ENCODE peak calls at places on chromosomes 6 and 20, in eight cellular contexts. C is Panc1, W is fibroblast of lung, J is right atrium auricular region, E is left lung, N is K562, X is HCT116, P is omental fat pad. K is an unnamed sample.

GRCh38 chr6:2021713-2022125 is 223.7 kb downstream of the GMDS start:
- DNase-seq in P (peak; percentile 25), E (no peak), W (peak; percentile 77), C (no peak), X (no peak), N (no peak), J (peak; percentile 76), K (no peak)

GRCh38 chr20:11502051-11502450 is 415.6 kb upstream of the BTBD3 start:
- DNase-seq in X (no peak), J (no peak), P (no peak), C (no peak), N (no peak), W (peak; percentile 82), E (no peak), K (no peak)

GRCh38 chr6:83055366-83055964 is 10.2 kb downstream of the UBE3D start:
- DNase-seq in J (no peak), X (peak; percentile 8), E (no peak), P (no peak), C (no peak), N (peak; percentile 59), W (peak; percentile 19), K (no peak)

GRCh38 chr6:18099501-18099900 is 23.0 kb downstream of the NHLRC1 start:
- DNase-seq in C (no peak), E (no peak), J (no peak), W (peak; percentile 38), P (no peak), N (no peak), X (no peak), K (no peak)

GRCh38 chr6:105326216-105326615 is 76.7 kb downstream of the PREP start:
- DNase-seq in W (peak; percentile 90), P (no peak), C (no peak), J (no peak), E (no peak), N (no peak), X (peak; percentile 56), K (no peak)

GRCh38 chr6:77072694-77073409 is 390.4 kb downstream of the HTR1B start:
- DNase-seq in C (no peak), X (no peak), N (no peak), J (no peak), W (no peak), E (no peak), P (no peak), K (no peak)

GRCh38 chr6:41786451-41787218 is 859 bp upstream of the TOMM6 start:
- DNase-seq in W (peak; percentile 72), N (peak; percentile 96), C (no peak), X (peak; percentile 23), E (peak; percentile 99), J (peak; percentile 86), P (peak; percentile 65), K (peak; percentile 81)

GRCh38 chr6:41557305-41557704 is 11.1 kb downstream of the FOXP4 start:
- DNase-seq in P (no peak), W (no peak), X (no peak), J (no peak), C (no peak), N (no peak), E (no peak), K (no peak)

GRCh38 chr20:63097336-63097831 is 90.6 kb upstream of the BHLHE23 start:
- DNase-seq in W (no peak), P (no peak), N (no peak), C (no peak), J (no peak), X (no peak), E (peak; percentile 64), K (peak; percentile 21)

GRCh38 chr6:6942826-6943225 is 164.9 kb upstream of the RREB1 start:
- DNase-seq in W (peak; percentile 72), J (no peak), N (no peak), C (no peak), X (no peak), E (peak; percentile 86), P (no peak), K (peak; percentile 63)

GRCh38 chr6:12271594-12271993 is 18.6 kb upstream of the EDN1 start:
- DNase-seq in X (no peak), C (no peak), E (no peak), P (no peak), N (no peak), J (no peak), W (no peak), K (no peak)

DNA sequence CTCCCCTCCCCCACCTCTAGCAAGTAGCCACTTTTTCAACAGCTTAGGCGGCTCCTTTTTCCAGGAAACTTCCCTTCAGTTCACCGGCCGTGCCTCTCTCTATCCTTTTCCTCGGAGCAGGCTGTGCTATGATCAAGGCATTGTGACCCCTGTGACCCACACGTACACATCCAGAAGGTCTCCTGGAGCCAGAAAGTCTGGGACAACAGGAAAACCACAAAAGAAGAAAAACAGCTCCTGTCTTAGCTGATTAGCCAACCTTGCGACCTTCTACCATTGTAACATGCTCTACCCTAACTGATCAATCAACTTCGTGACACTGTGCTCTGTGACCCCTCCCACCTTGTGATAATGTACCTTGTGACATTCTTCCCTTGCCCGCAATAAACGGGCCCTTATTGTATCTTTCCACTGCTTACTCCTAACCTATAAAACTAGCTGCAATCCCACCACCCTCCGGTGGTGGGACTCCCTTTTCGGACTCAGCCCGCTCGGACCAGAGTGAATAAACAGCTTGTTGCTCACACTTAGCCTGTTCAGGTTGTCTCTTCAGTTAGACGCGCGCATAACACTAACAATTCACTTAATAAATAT is 24.2 kb downstream of the ZNF311 start:
- DNase-seq in E (no peak), P (no peak), W (peak; percentile 79), N (peak; percentile 98), X (peak; percentile 80), J (peak; percentile 69), C (no peak), K (no peak)
- TF ChIP-seq CTCF in E (no peak), P (no peak), W (peak; percentile 56), N (peak; percentile 64), X (no peak), J (peak; percentile 47), C (peak; percentile 57), K (peak; percentile 28)

DNA sequence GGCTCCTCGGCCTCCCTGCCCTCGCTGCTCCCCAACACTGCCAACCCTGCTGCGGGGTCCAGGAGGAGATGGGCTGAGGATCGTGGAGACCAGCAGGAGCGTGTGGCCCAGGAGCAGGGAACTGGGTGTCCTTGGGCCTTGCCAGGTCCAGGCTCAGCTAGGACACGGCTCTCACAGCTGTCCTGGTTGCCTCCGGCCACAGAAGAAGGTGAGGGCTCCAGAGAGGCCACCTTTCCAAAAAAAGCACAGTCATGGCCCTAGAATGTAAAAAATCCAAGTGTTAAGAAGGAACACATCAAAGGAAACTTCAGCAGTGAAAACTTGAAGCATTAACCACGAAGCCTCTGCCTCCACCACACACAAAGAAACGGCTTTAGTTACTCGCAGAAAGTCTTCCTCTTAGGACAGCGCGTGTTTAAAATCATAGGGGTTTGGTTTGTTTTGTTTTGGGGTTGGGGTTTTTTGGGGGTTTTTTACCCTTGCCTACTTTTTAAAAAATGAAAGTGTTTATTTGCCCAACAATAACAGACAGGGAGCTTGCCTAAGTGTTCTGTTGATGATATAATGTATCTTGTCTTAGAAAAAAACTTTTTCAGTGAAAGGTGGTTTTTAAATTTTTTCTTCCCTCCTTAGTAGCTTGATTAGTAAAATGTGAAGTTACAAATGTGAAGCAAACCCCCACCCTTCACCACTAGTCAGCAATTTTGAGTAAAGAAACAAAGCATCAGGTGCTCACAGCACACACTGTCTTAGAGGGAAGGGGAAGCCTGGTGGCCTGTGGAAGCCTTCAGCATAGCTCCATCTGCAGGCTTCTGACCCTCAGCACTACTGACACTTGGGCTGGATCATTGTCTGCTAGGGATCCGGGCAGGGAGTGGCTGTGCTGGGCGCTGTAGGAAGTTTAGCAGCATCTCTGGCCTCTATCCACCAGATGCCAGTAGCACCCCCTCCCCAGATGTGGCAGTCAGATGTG is 60.0 kb downstream of the PTPN1 start:
- DNase-seq in W (peak; percentile 58), N (peak; percentile 75), X (peak; percentile 15), E (no peak), J (no peak), C (no peak), P (no peak), K (no peak)
- TF ChIP-seq CTCF in W (peak; percentile 38), N (peak; percentile 88), X (peak; percentile 52), E (peak; percentile 19), J (peak; percentile 47), C (no peak), P (no peak), K (peak; percentile 37)

GRCh38 chr6:39814236-39814635 is 22.1 kb downstream of the DAAM2 start:
- DNase-seq in W (peak; percentile 38), X (no peak), E (no peak), C (no peak), J (no peak), P (no peak), N (no peak), K (no peak)

GRCh38 chr6:39812496-39812852 is 20.3 kb downstream of the DAAM2 start:
- DNase-seq in W (no peak), P (no peak), N (no peak), E (no peak), X (no peak), J (no peak), C (no peak), K (no peak)

GRCh38 chr6:39811835-39812345 is 19.7 kb downstream of the DAAM2 start:
- DNase-seq in P (no peak), C (no peak), E (no peak), N (no peak), J (no peak), X (no peak), W (no peak), K (no peak)

GRCh38 chr6:39815356-39815755 is 23.2 kb downstream of the DAAM2 start:
- DNase-seq in N (no peak), J (no peak), E (no peak), X (no peak), W (no peak), P (no peak), C (no peak), K (no peak)

DNA sequence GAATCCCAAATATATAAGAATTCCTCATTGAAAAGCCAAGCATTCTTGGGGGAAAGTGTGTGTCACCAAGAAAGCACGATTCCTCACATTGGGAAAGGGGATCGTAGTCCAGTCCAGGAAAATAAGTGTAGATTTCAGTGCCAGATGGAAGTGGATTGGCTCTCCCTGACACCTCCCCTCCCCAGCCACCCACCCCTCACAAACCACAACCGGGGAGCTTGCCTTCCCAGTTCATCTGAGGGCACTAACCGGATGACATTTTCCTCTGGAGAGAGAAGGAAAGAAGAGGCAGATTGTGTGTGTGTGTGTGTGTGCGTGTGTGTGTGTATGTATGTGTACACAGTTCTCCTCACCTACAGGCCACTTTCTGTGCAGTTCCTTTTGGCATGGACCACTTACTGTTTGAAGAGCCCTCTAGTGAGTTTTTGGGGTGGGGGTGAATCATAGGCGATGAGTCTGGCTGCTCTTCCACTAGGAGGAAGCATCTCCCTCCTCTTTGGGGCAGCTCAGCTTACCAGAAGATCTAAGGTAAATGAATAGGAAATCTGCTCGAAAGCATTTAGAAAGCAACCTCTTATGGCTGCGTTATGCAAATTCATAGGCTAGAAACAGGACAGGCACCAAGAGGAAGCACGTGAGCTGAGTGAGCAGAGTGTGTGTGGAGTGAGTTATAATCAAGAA is 20.8 kb downstream of the DAAM2 start:
- DNase-seq in P (no peak), X (no peak), N (no peak), J (no peak), E (no peak), C (no peak), W (peak; percentile 93), K (no peak)
- TF ChIP-seq CTCF in P (no peak), X (no peak), N (no peak), J (peak; percentile 32), E (no peak), C (no peak), W (peak; percentile 35), K (no peak)

DNA sequence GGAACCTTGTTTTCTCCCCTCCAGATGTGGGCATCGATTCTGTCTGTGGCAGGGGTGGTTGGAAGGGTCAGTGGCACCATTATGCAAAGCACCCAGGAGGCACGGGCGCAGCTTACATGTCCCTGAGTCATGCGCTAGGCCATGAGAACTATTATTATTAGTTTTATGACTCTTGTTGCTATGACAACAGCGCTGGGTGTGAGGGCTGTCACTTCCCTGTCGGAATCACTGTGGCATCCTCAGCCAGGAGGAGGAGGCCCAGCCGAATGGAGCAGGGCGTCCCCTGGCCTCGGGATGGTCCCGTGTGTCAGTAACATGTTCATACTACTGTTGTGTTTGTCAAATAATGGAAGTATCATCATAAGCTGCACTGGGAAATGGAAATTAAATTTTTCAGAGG is 247.8 kb downstream of the CDH4 start:
- DNase-seq in J (no peak), X (no peak), C (no peak), E (peak; percentile 37), P (no peak), N (no peak), W (peak; percentile 36), K (no peak)
- TF ChIP-seq CTCF in J (no peak), X (no peak), C (no peak), E (no peak), P (no peak), N (no peak), W (no peak), K (no peak)

K was measured in CD14-positive monocyte.